ENCODE peak calls at places on chromosomes 1 and 21, in five cellular contexts. C, U, F, I and J are unnamed samples.

GRCh38 chr1:179046808-179047636 is 21.3 kb downstream of the FAM20B start:
- DNase-seq in C (peak; percentile 86), I (no peak), F (no peak), U (no peak), J (no peak)

GRCh38 chr21:32802954-32803353 is 31.4 kb upstream of the PAXBP1 start:
- DNase-seq in I (no peak), C (no peak), U (no peak), F (no peak), J (no peak)

GRCh38 chr21:28419811-28420210 is 572.9 kb downstream of the LTN1 start:
- DNase-seq in U (no peak), I (no peak), C (no peak), F (no peak), J (no peak)

GRCh38 chr21:45926281-45926680 is 55.3 kb upstream of the COL6A1 start:
- DNase-seq in F (no peak), I (no peak), C (no peak), U (no peak), J (no peak)

GRCh38 chr1:21284206-21285137 is 5.8 kb downstream of the ECE1 start:
- DNase-seq in C (no peak), F (no peak), U (no peak), I (no peak), J (no peak)

GRCh38 chr21:37045139-37045538 is 27.7 kb downstream of the PIGP start:
- DNase-seq in U (no peak), C (no peak), I (no peak), F (no peak), J (no peak)

GRCh38 chr1:91856996-91857395 is 29.0 kb downstream of the TGFBR3 start:
- DNase-seq in I (no peak), F (peak; percentile 53), C (no peak), U (peak; percentile 48), J (no peak)

GRCh38 chr1:27528701-27529637 is 39.0 kb upstream of the WASF2 start:
- DNase-seq in I (peak; percentile 56), F (peak; percentile 52), C (peak; percentile 67), U (no peak), J (no peak)

GRCh38 chr1:209850342-209850979 is 22.7 kb downstream of the UTP25 start:
- DNase-seq in U (no peak), F (peak; percentile 55), I (peak; percentile 81), C (peak; percentile 76), J (peak; percentile 96)

GRCh38 chr1:108194051-108194450 is 6.1 kb downstream of the SLC25A24 start:
- DNase-seq in I (no peak), F (no peak), C (no peak), U (no peak), J (no peak)

GRCh38 chr1:108199781-108200626 is at the start of gene SLC25A24:
- DNase-seq in C (peak; percentile 94), F (peak; percentile 79), I (peak; percentile 73), U (peak; percentile 60), J (peak; percentile 92)

GRCh38 chr1:108200627-108201106 is 524 bp upstream of the SLC25A24 start:
- DNase-seq in F (peak; percentile 88), I (peak; percentile 79), C (peak; percentile 28), U (peak; percentile 85), J (peak; percentile 87)

GRCh38 chr1:108201682-108202081 is 1.5 kb upstream of the SLC25A24 start:
- DNase-seq in F (no peak), U (no peak), C (no peak), I (no peak), J (no peak)

DNA sequence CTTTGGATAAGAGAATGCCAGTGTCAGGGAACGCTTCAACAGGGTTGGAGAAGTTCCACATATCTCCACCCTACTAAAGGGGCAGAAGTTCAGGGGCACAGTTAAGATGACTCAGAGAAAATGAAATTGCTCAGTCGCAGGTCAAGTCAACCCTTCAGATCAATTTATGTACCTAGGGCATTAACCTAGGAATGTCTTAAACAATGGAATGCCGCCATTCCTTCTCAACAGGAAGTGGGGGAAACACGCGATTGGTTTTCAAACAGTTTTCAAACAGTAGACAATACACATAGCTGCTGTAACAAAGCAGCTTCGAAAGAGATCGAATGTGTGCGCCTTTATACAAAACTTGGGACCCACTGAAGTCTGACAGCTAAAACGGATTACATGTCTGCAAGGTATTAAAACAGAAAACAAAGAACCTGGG is 899 bp downstream of the SLC25A24 start:
- DNase-seq in U (peak; percentile 29), I (peak; percentile 41), C (no peak), F (peak; percentile 50), J (peak; percentile 51)
- H3K27ac ChIP-seq in U (peak overlapping the region; percentile 90), I (peak overlapping the region; percentile 70), C (peak overlapping the region; percentile 72), F (peak overlapping the region; percentile 95), J (peak overlapping the region; percentile 83)

GRCh38 chr1:153795934-153796785 is 21.0 kb downstream of the SLC27A3 start:
- DNase-seq in U (no peak), I (no peak), C (no peak), F (no peak), J (no peak)
- H3K4me3 ChIP-seq in U (no peak overlapping the region), I (no peak overlapping the region), C (no peak overlapping the region), F (no peak overlapping the region), J (no peak overlapping the region)

DNA sequence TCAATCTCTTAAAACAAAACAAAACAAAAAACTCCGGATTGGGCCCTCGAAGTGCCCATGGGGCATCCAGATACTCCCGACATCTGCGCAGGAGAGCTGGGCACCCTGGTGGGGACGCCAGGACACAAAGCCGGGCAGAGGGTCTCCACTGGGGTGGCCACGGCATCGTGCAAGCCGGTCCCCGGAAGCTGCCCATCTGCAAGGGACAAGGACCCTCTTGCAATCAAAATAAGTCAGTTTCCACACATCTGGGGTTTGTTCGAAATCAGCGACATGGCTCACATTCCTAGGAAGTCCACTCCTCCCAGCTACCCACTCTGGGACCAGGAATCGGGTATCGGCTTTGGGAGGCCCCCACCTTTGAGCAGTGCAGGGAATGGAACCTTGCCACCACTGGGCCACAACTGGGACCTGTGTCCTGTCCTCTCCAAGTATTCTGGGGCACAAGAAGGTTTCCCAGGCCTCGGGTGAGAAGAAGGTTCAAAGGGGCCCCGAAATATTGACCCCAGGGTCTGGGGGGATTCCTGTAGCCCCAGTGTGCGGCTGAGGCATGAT is 4.6 kb upstream of the PRDM16 start:
- DNase-seq in C (no peak), I (no peak), U (no peak), F (no peak), J (no peak)
- TF ChIP-seq EZH2 in C (no peak), I (no peak), U (no peak), F (no peak), J (no peak)

GRCh38 chr21:44657635-44658183 is at the start of gene KRTAP12-3:
- DNase-seq in C (no peak), I (no peak), U (no peak), F (no peak), J (no peak)
- H3K27ac ChIP-seq in C (no peak within 1 kb of the TSS), I (no peak within 1 kb of the TSS), U (no peak within 1 kb of the TSS), F (no peak within 1 kb of the TSS), J (no peak within 1 kb of the TSS)

GRCh38 chr1:23776198-23776597 is 2.0 kb upstream of the PITHD1 start:
- DNase-seq in I (no peak), C (no peak), U (no peak), F (no peak), J (no peak)

GRCh38 chr1:23772854-23773242 is 5.4 kb upstream of the PITHD1 start:
- DNase-seq in C (no peak), F (no peak), U (no peak), I (no peak), J (no peak)

GRCh38 chr1:23774174-23774880 is 3.9 kb upstream of the PITHD1 start:
- DNase-seq in C (no peak), U (no peak), F (no peak), I (no peak), J (no peak)

GRCh38 chr1:23768733-23769132 is 9.5 kb upstream of the PITHD1 start:
- DNase-seq in F (no peak), C (no peak), U (no peak), I (no peak), J (no peak)

DNA sequence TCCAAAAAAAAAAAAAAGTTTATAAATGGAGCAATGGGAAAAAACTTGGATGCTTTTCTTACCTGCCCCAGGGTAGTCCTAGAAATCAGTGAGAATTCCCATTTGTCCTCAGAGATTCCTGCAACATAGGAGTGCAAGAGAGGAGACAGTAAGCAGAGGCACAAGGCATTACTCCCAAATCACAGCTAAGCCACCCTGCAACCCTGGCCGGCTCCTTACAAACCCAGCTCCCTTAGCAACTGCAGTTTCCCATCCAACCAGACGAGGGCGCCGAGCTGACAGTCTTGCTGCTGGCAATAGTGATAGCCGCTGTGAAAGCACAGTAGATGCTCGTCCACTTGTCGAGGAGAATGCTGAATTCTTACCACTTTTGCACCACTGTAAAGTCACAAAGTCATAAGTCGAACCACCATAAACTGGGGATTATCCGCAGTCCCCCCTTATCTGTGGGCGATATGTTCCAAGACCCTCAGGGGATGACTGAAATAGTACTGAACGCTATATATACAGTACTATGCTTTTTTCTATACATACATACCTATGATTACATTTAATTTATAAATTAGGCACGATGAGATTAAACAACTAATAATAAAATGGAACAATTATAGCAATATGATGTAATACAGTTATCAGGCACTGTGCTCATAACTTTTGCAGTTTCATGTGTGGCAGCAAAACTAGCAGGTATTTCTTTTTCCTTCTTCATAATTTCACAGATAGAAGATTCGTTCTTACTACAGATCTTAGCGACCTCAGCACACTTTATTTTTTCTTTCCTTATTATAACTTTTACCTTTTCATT is 6.0 kb upstream of the PITHD1 start:
- DNase-seq in I (peak; percentile 66), U (peak; percentile 46), F (peak; percentile 65), C (peak; percentile 74), J (peak; percentile 88)
- H3K4me3 ChIP-seq in I (no peak overlapping the region), U (no peak overlapping the region), F (no peak overlapping the region), C (peak overlapping the region; percentile 8), J (no peak overlapping the region)